ENCODE peak calls at places on chromosomes 11 and 22, in six cellular contexts. S is CD4-positive, CD25-positive, alpha-beta regulatory T cell; Z is spleen; O is fibroblast of lung; J is thyroid gland; V is CD4-positive, alpha-beta memory T cell. G is an unnamed sample.
A peak's percentile ranks its signal among the peaks of the same experiment; 100 is the strongest.

GRCh38 chr22:43399980-43400358 is 11.8 kb upstream of the MPPED1 start:
- DNase-seq in O (no peak), V (no peak), Z (peak; percentile 66), J (no peak), S (no peak), G (no peak)

GRCh38 chr22:45430871-45431270 is 17.4 kb downstream of the RIBC2 start:
- DNase-seq in Z (peak; percentile 63), V (no peak), O (no peak), J (no peak), S (no peak), G (no peak)

GRCh38 chr22:36611241-36611976 is 82.4 kb upstream of the EIF3D start:
- DNase-seq in J (no peak), V (no peak), S (no peak), Z (no peak), O (no peak), G (no peak)

GRCh38 chr22:27685515-27685914 is 116.0 kb downstream of the MN1 start:
- DNase-seq in Z (no peak), V (no peak), J (no peak), O (no peak), S (no peak), G (no peak)

GRCh38 chr22:42160830-42161696 is 30.5 kb upstream of the CYP2D6 start:
- DNase-seq in Z (no peak), J (no peak), V (no peak), O (no peak), S (no peak), G (no peak)

GRCh38 chr11:66912963-66913362 is 45.2 kb downstream of the PC start:
- DNase-seq in V (no peak), Z (no peak), J (no peak), S (no peak), O (no peak), G (peak; percentile 17)

GRCh38 chr22:47225080-47225930 is 462.9 kb downstream of the TBC1D22A start:
- DNase-seq in V (no peak), S (no peak), Z (no peak), O (no peak), J (no peak), G (no peak)

GRCh38 chr22:25475554-25476022 is 88.9 kb upstream of the GRK3 start:
- DNase-seq in J (peak; percentile 97), Z (no peak), S (no peak), V (no peak), O (peak; percentile 48), G (peak; percentile 72)

GRCh38 chr11:47359586-47359985 is 7.1 kb upstream of the MYBPC3 start:
- DNase-seq in J (no peak), O (no peak), V (no peak), Z (peak; percentile 85), S (no peak), G (no peak)

GRCh38 chr11:64566915-64567882 is 23.8 kb upstream of the SLC22A12 start:
- DNase-seq in V (no peak), J (no peak), S (no peak), O (no peak), Z (peak; percentile 71), G (no peak)

GRCh38 chr11:119371778-119372182 is 9.7 kb downstream of the USP2 start:
- DNase-seq in O (no peak), V (no peak), J (peak; percentile 28), S (no peak), Z (no peak), G (no peak)

GRCh38 chr11:114621950-114622809 is 26.6 kb upstream of the NXPE4 start:
- DNase-seq in O (no peak), J (no peak), S (no peak), Z (no peak), V (no peak), G (no peak)

GRCh38 chr11:114621072-114621471 is 25.5 kb upstream of the NXPE4 start:
- DNase-seq in Z (no peak), S (no peak), J (no peak), O (no peak), V (no peak), G (no peak)

GRCh38 chr11:114623720-114624119 is 28.1 kb upstream of the NXPE4 start:
- DNase-seq in S (no peak), J (no peak), Z (no peak), V (no peak), O (no peak), G (no peak)

GRCh38 chr11:114624455-114625207 is 29.0 kb upstream of the NXPE4 start:
- DNase-seq in Z (no peak), S (no peak), V (no peak), J (no peak), O (no peak), G (no peak)

GRCh38 chr11:114622858-114623257 is 27.3 kb upstream of the NXPE4 start:
- DNase-seq in V (no peak), J (no peak), O (no peak), S (no peak), Z (no peak), G (no peak)
- H3K9me3 ChIP-seq in V (no peaks in the 10 kb centered on the region), J (no peaks in the 10 kb centered on the region), O (no peaks in the 10 kb centered on the region), S (peaks cover 11% of the 10 kb centered on the region), Z (peaks cover 42% of the 10 kb centered on the region), G (no peaks in the 10 kb centered on the region)

DNA sequence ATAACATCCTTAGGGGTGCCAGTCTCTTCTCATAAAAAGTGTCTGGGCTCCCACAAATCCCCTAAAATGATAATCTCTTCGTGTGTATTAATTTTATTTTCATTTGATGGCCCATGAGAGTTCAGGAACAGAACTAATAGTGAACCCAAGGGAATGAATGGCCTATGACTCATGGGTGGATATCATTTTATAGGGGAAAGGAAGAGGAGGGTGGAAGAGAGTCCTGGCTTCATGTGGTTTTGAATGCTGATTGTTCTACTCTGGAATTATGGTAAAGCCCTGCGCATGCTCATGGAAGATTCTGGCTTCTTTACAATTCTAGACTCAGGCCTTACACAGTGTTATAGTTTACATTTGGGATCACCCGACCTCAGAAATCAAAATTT is 35.3 kb downstream of the MAML2 start:
- DNase-seq in O (peak; percentile 94), S (no peak), V (no peak), J (no peak), Z (no peak), G (peak; percentile 56)
- H3K4me3 ChIP-seq in O (peak overlapping the region; percentile 48), S (peak overlapping the region; percentile 33), V (no peak overlapping the region), J (no peak overlapping the region), Z (peak overlapping the region; percentile 42), G (peak overlapping the region; percentile 2)

GRCh38 chr11:61543606-61544306 is 35.2 kb downstream of the LRRC10B start:
- DNase-seq in Z (no peak), V (no peak), J (no peak), O (peak; percentile 82), S (no peak), G (no peak)

GRCh38 chr11:61542661-61543060 is 34.1 kb downstream of the LRRC10B start:
- DNase-seq in Z (no peak), O (no peak), S (no peak), V (no peak), J (no peak), G (no peak)

GRCh38 chr11:61541568-61541967 is 33.0 kb downstream of the LRRC10B start:
- DNase-seq in J (no peak), V (no peak), S (no peak), Z (no peak), O (peak; percentile 83), G (no peak)

GRCh38 chr11:61540528-61540927 is 32.0 kb downstream of the LRRC10B start:
- DNase-seq in V (no peak), Z (no peak), O (no peak), J (no peak), S (no peak), G (no peak)

DNA sequence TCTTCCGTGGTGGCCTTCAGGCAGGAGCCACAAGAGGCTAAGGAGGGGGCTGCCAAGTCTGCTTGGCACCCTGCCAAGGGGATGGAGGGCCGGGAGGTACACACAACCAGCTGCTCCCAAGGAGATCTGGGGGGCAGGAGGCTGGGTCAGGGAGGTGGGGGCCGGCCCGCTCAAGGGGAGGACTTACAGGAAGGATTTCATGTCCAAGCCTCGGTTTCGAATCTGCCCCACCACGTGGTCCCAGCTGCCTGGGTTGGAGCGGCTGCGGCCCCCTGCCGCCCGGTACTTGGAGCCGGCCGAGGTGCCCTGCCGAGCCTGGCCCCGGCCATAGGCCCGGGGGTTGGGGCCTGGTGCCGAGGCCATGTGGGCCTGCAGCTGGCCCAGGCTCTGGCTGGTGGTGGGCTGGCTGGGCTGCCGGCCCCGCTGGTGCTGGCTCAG is 33.5 kb downstream of the LRRC10B start:
- DNase-seq in J (no peak), O (peak; percentile 40), Z (no peak), V (no peak), S (no peak), G (no peak)
- H3K4me1 ChIP-seq in J (peaks cover 44% of the 10 kb centered on the region), O (peaks cover 7% of the 10 kb centered on the region), Z (no peaks in the 10 kb centered on the region), V (no peaks in the 10 kb centered on the region), S (no peaks in the 10 kb centered on the region), G (no peaks in the 10 kb centered on the region)

DNA sequence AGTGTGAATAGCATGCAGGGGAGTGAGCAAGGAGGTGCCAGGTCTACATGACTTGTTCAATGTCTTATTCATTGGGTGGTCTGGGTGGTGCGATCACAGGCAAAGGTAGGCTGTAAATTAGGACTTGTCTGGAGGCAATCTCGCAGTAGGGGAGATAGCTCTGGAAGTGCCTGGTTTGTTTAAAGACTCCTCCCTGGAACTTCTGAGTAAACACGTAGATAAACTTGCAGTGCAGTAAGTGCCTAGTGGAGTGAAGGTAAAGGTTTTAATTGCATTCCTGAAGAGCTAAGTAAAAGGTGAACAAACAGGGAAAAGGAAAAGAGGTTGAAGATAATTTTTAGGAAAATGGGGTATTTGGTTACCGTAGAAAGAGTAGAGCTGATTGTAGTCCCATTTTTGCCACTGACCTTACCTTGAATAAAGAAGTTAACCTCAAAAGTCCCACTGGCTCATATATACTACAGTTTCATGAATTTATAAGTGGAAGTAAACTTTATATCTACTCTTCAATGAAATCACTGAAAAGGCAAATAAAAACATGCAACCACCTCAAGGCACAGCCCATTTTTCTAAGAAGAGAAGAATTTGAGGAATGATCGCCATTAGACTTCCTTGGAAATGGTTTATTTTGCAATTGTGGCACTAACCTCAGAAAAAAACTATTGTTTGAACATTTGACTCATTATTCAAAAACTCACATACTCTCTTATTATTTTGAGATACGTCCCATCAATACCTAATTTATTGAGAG is 44.3 kb downstream of the AASDHPPT start:
- DNase-seq in S (no peak), J (no peak), V (no peak), O (no peak), Z (no peak), G (no peak)
- H3K9me3 ChIP-seq in S (no peaks in the 10 kb centered on the region), J (no peaks in the 10 kb centered on the region), V (no peaks in the 10 kb centered on the region), O (no peaks in the 10 kb centered on the region), Z (no peaks in the 10 kb centered on the region), G (no peaks in the 10 kb centered on the region)

GRCh38 chr22:23772315-23773246 is at the start of gene MMP11:
- DNase-seq in S (peak; percentile 47), Z (peak; percentile 90), O (no peak), V (peak; percentile 40), J (peak; percentile 58), G (peak; percentile 85)
- H3K4me3 ChIP-seq in S (no peak within 1 kb of the TSS), Z (peak within 1 kb of the TSS; percentile 75), O (peak within 1 kb of the TSS; percentile 55), V (peak within 1 kb of the TSS; percentile 34), J (no peak within 1 kb of the TSS), G (peak within 1 kb of the TSS; percentile 34)

G was measured in HAP-1.